ENCODE peak calls at places on chromosomes 7 and 10, in six cellular contexts. One of them, this sample, is unnamed.

GRCh38 chr7:33062023-33062781 is at the start of gene NT5C3A:
- DNase-seq in HT1080: no peak
- DNase-seq in astrocyte of the hippocampus: peak
- DNase-seq in activated CD8-positive, alpha-beta T cell treated with anti-CD3 and anti-CD28 coated beads for 36 hours: peak
- DNase-seq in left ventricle myocardium inferior: no peak
- DNase-seq in NCI-H1105 treated with DMSO at 0.1 percent for 48 hours: peak
- DNase-seq in this sample: peak

GRCh38 chr7:50304911-50305621 is 550 bp downstream of the IKZF1 start:
- DNase-seq in HT1080: no peak
- DNase-seq in activated CD8-positive, alpha-beta T cell treated with anti-CD3 and anti-CD28 coated beads for 36 hours: peak
- DNase-seq in astrocyte of the hippocampus: no peak
- DNase-seq in NCI-H1105 treated with DMSO at 0.1 percent for 48 hours: no peak
- DNase-seq in left ventricle myocardium inferior: no peak
- DNase-seq in this sample: no peak

GRCh38 chr7:135706038-135706742 is 21.8 kb downstream of the SLC13A4 start:
- DNase-seq in astrocyte of the hippocampus: no peak
- DNase-seq in HT1080: no peak
- DNase-seq in left ventricle myocardium inferior: no peak
- DNase-seq in NCI-H1105 treated with DMSO at 0.1 percent for 48 hours: no peak
- DNase-seq in activated CD8-positive, alpha-beta T cell treated with anti-CD3 and anti-CD28 coated beads for 36 hours: no peak
- DNase-seq in this sample: no peak

GRCh38 chr10:53726921-53727320 is 954.3 kb upstream of the MBL2 start:
- DNase-seq in HT1080: no peak
- DNase-seq in NCI-H1105 treated with DMSO at 0.1 percent for 48 hours: no peak
- DNase-seq in left ventricle myocardium inferior: no peak
- DNase-seq in activated CD8-positive, alpha-beta T cell treated with anti-CD3 and anti-CD28 coated beads for 36 hours: no peak
- DNase-seq in astrocyte of the hippocampus: no peak
- DNase-seq in this sample: no peak

GRCh38 chr7:118288098-118288497 is 63.6 kb downstream of the ANKRD7 start:
- DNase-seq in activated CD8-positive, alpha-beta T cell treated with anti-CD3 and anti-CD28 coated beads for 36 hours: no peak
- DNase-seq in astrocyte of the hippocampus: no peak
- DNase-seq in left ventricle myocardium inferior: no peak
- DNase-seq in NCI-H1105 treated with DMSO at 0.1 percent for 48 hours: no peak
- DNase-seq in HT1080: peak
- DNase-seq in this sample: no peak

GRCh38 chr10:761376-761775 is 71.9 kb upstream of the DIP2C start:
- DNase-seq in activated CD8-positive, alpha-beta T cell treated with anti-CD3 and anti-CD28 coated beads for 36 hours: no peak
- DNase-seq in astrocyte of the hippocampus: no peak
- DNase-seq in NCI-H1105 treated with DMSO at 0.1 percent for 48 hours: no peak
- DNase-seq in left ventricle myocardium inferior: no peak
- DNase-seq in HT1080: no peak
- DNase-seq in this sample: no peak

GRCh38 chr10:71891437-71891836 is 40.4 kb upstream of the PSAP start:
- DNase-seq in left ventricle myocardium inferior: no peak
- DNase-seq in activated CD8-positive, alpha-beta T cell treated with anti-CD3 and anti-CD28 coated beads for 36 hours: no peak
- DNase-seq in HT1080: no peak
- DNase-seq in astrocyte of the hippocampus: no peak
- DNase-seq in NCI-H1105 treated with DMSO at 0.1 percent for 48 hours: no peak
- DNase-seq in this sample: no peak

GRCh38 chr10:116952729-116953128 is 52.3 kb downstream of the SHTN1 start:
- DNase-seq in HT1080: no peak
- DNase-seq in astrocyte of the hippocampus: no peak
- DNase-seq in activated CD8-positive, alpha-beta T cell treated with anti-CD3 and anti-CD28 coated beads for 36 hours: no peak
- DNase-seq in NCI-H1105 treated with DMSO at 0.1 percent for 48 hours: no peak
- DNase-seq in left ventricle myocardium inferior: no peak
- DNase-seq in this sample: no peak

GRCh38 chr7:138632866-138633602 is 68.1 kb downstream of the SVOPL start:
- DNase-seq in NCI-H1105 treated with DMSO at 0.1 percent for 48 hours: no peak
- DNase-seq in HT1080: no peak
- DNase-seq in left ventricle myocardium inferior: no peak
- DNase-seq in activated CD8-positive, alpha-beta T cell treated with anti-CD3 and anti-CD28 coated beads for 36 hours: no peak
- DNase-seq in astrocyte of the hippocampus: no peak
- DNase-seq in this sample: no peak

GRCh38 chr10:4474829-4475228 is 351.2 kb upstream of the AKR1E2 start:
- DNase-seq in astrocyte of the hippocampus: no peak
- DNase-seq in activated CD8-positive, alpha-beta T cell treated with anti-CD3 and anti-CD28 coated beads for 36 hours: no peak
- DNase-seq in left ventricle myocardium inferior: no peak
- DNase-seq in NCI-H1105 treated with DMSO at 0.1 percent for 48 hours: no peak
- DNase-seq in HT1080: peak
- DNase-seq in this sample: no peak

GRCh38 chr10:11110499-11110898 is 92.8 kb downstream of the CELF2 start:
- DNase-seq in HT1080: peak
- DNase-seq in NCI-H1105 treated with DMSO at 0.1 percent for 48 hours: no peak
- DNase-seq in astrocyte of the hippocampus: peak
- DNase-seq in left ventricle myocardium inferior: no peak
- DNase-seq in activated CD8-positive, alpha-beta T cell treated with anti-CD3 and anti-CD28 coated beads for 36 hours: no peak
- DNase-seq in this sample: peak

GRCh38 chr7:7529328-7529727 is 6.3 kb downstream of the COL28A1 start:
- DNase-seq in HT1080: no peak
- DNase-seq in astrocyte of the hippocampus: no peak
- DNase-seq in left ventricle myocardium inferior: no peak
- DNase-seq in activated CD8-positive, alpha-beta T cell treated with anti-CD3 and anti-CD28 coated beads for 36 hours: no peak
- DNase-seq in NCI-H1105 treated with DMSO at 0.1 percent for 48 hours: peak
- DNase-seq in this sample: no peak

GRCh38 chr10:20593649-20594048 is 303.5 kb downstream of the NEBL start:
- DNase-seq in astrocyte of the hippocampus: peak
- DNase-seq in activated CD8-positive, alpha-beta T cell treated with anti-CD3 and anti-CD28 coated beads for 36 hours: no peak
- DNase-seq in HT1080: peak
- DNase-seq in NCI-H1105 treated with DMSO at 0.1 percent for 48 hours: no peak
- DNase-seq in left ventricle myocardium inferior: no peak
- DNase-seq in this sample: no peak

GRCh38 chr10:121449457-121450045 is 148.7 kb downstream of the FGFR2 start:
- DNase-seq in activated CD8-positive, alpha-beta T cell treated with anti-CD3 and anti-CD28 coated beads for 36 hours: no peak
- DNase-seq in astrocyte of the hippocampus: no peak
- DNase-seq in left ventricle myocardium inferior: no peak
- DNase-seq in HT1080: no peak
- DNase-seq in NCI-H1105 treated with DMSO at 0.1 percent for 48 hours: no peak
- DNase-seq in this sample: no peak

GRCh38 chr10:12022580-12023257 is 19.9 kb downstream of the UPF2 start:
- DNase-seq in activated CD8-positive, alpha-beta T cell treated with anti-CD3 and anti-CD28 coated beads for 36 hours: no peak
- DNase-seq in astrocyte of the hippocampus: no peak
- DNase-seq in left ventricle myocardium inferior: no peak
- DNase-seq in HT1080: no peak
- DNase-seq in NCI-H1105 treated with DMSO at 0.1 percent for 48 hours: no peak
- DNase-seq in this sample: no peak

GRCh38 chr7:46145412-46145811 is 224.3 kb upstream of the IGFBP3 start:
- DNase-seq in HT1080: peak
- DNase-seq in NCI-H1105 treated with DMSO at 0.1 percent for 48 hours: no peak
- DNase-seq in left ventricle myocardium inferior: no peak
- DNase-seq in activated CD8-positive, alpha-beta T cell treated with anti-CD3 and anti-CD28 coated beads for 36 hours: no peak
- DNase-seq in astrocyte of the hippocampus: peak
- DNase-seq in this sample: peak

GRCh38 chr10:33240931-33241330 is 93.5 kb downstream of the NRP1 start:
- DNase-seq in HT1080: no peak
- DNase-seq in NCI-H1105 treated with DMSO at 0.1 percent for 48 hours: no peak
- DNase-seq in astrocyte of the hippocampus: no peak
- DNase-seq in left ventricle myocardium inferior: no peak
- DNase-seq in activated CD8-positive, alpha-beta T cell treated with anti-CD3 and anti-CD28 coated beads for 36 hours: no peak
- DNase-seq in this sample: no peak

GRCh38 chr10:74437822-74438221 is 286.8 kb downstream of the ADK start:
- DNase-seq in left ventricle myocardium inferior: no peak
- DNase-seq in astrocyte of the hippocampus: peak
- DNase-seq in HT1080: peak
- DNase-seq in NCI-H1105 treated with DMSO at 0.1 percent for 48 hours: no peak
- DNase-seq in activated CD8-positive, alpha-beta T cell treated with anti-CD3 and anti-CD28 coated beads for 36 hours: no peak
- DNase-seq in this sample: no peak

GRCh38 chr10:103793920-103794883 is 61.2 kb downstream of the SH3PXD2A start:
- DNase-seq in NCI-H1105 treated with DMSO at 0.1 percent for 48 hours: peak
- DNase-seq in left ventricle myocardium inferior: peak
- DNase-seq in astrocyte of the hippocampus: no peak
- DNase-seq in activated CD8-positive, alpha-beta T cell treated with anti-CD3 and anti-CD28 coated beads for 36 hours: no peak
- DNase-seq in HT1080: no peak
- DNase-seq in this sample: no peak

GRCh38 chr10:96721207-96721572 is 876 bp upstream of the PIK3AP1 start:
- DNase-seq in activated CD8-positive, alpha-beta T cell treated with anti-CD3 and anti-CD28 coated beads for 36 hours: no peak
- DNase-seq in NCI-H1105 treated with DMSO at 0.1 percent for 48 hours: peak
- DNase-seq in astrocyte of the hippocampus: no peak
- DNase-seq in left ventricle myocardium inferior: no peak
- DNase-seq in HT1080: no peak
- DNase-seq in this sample: no peak

This sample was measured in left cardiac atrium.